ENCODE peak calls at places on chromosomes 3 and 15, in five cellular contexts. One of them, this sample, is unnamed.

GRCh38 chr3:23831517-23832394 is 26.0 kb downstream of the UBE2E1 start:
- DNase-seq in AG09319: no peak
- DNase-seq in fibroblast of lung: no peak
- DNase-seq in stimulated activated CD8-positive, alpha-beta memory T cell treated with anti-CD3 and anti-CD28 coated beads, Interleukin-4, amount 100 ng/mL, for 1 hour: no peak
- DNase-seq in kidney tubule cell: peak
- DNase-seq in this sample: no peak

GRCh38 chr3:123169492-123169929 is 32.2 kb upstream of the SEC22A start:
- DNase-seq in stimulated activated CD8-positive, alpha-beta memory T cell treated with anti-CD3 and anti-CD28 coated beads, Interleukin-4, amount 100 ng/mL, for 1 hour: no peak
- DNase-seq in fibroblast of lung: no peak
- DNase-seq in kidney tubule cell: peak
- DNase-seq in AG09319: no peak
- DNase-seq in this sample: no peak

GRCh38 chr15:88917764-88918163 is 4.6 kb upstream of the MFGE8 start:
- DNase-seq in AG09319: no peak
- DNase-seq in fibroblast of lung: no peak
- DNase-seq in stimulated activated CD8-positive, alpha-beta memory T cell treated with anti-CD3 and anti-CD28 coated beads, Interleukin-4, amount 100 ng/mL, for 1 hour: no peak
- DNase-seq in kidney tubule cell: no peak
- DNase-seq in this sample: no peak

GRCh38 chr15:97755726-97756125 is 204.8 kb upstream of the ARRDC4 start:
- DNase-seq in AG09319: no peak
- DNase-seq in stimulated activated CD8-positive, alpha-beta memory T cell treated with anti-CD3 and anti-CD28 coated beads, Interleukin-4, amount 100 ng/mL, for 1 hour: no peak
- DNase-seq in kidney tubule cell: no peak
- DNase-seq in fibroblast of lung: no peak
- DNase-seq in this sample: no peak

GRCh38 chr3:44596631-44597030 is 11.9 kb downstream of the ZNF660 start:
- DNase-seq in fibroblast of lung: peak
- DNase-seq in kidney tubule cell: no peak
- DNase-seq in stimulated activated CD8-positive, alpha-beta memory T cell treated with anti-CD3 and anti-CD28 coated beads, Interleukin-4, amount 100 ng/mL, for 1 hour: no peak
- DNase-seq in AG09319: no peak
- DNase-seq in this sample: no peak

GRCh38 chr3:161560006-161560637 is 63.5 kb downstream of the OTOL1 start:
- DNase-seq in stimulated activated CD8-positive, alpha-beta memory T cell treated with anti-CD3 and anti-CD28 coated beads, Interleukin-4, amount 100 ng/mL, for 1 hour: no peak
- DNase-seq in fibroblast of lung: peak
- DNase-seq in kidney tubule cell: peak
- DNase-seq in AG09319: peak
- DNase-seq in this sample: no peak

GRCh38 chr3:128784843-128785242 is 58.9 kb downstream of the RAB7A start:
- DNase-seq in kidney tubule cell: peak
- DNase-seq in AG09319: no peak
- DNase-seq in stimulated activated CD8-positive, alpha-beta memory T cell treated with anti-CD3 and anti-CD28 coated beads, Interleukin-4, amount 100 ng/mL, for 1 hour: no peak
- DNase-seq in fibroblast of lung: no peak
- DNase-seq in this sample: no peak

GRCh38 chr15:66285462-66286280 is 7.7 kb upstream of the DIS3L start:
- DNase-seq in kidney tubule cell: no peak
- DNase-seq in stimulated activated CD8-positive, alpha-beta memory T cell treated with anti-CD3 and anti-CD28 coated beads, Interleukin-4, amount 100 ng/mL, for 1 hour: no peak
- DNase-seq in fibroblast of lung: no peak
- DNase-seq in AG09319: no peak
- DNase-seq in this sample: no peak

GRCh38 chr3:195129072-195129643 is 141.8 kb downstream of the XXYLT1 start:
- DNase-seq in stimulated activated CD8-positive, alpha-beta memory T cell treated with anti-CD3 and anti-CD28 coated beads, Interleukin-4, amount 100 ng/mL, for 1 hour: no peak
- DNase-seq in kidney tubule cell: no peak
- DNase-seq in AG09319: no peak
- DNase-seq in fibroblast of lung: no peak
- DNase-seq in this sample: no peak

GRCh38 chr3:136612512-136612911 is 139.7 kb downstream of the STAG1 start:
- DNase-seq in stimulated activated CD8-positive, alpha-beta memory T cell treated with anti-CD3 and anti-CD28 coated beads, Interleukin-4, amount 100 ng/mL, for 1 hour: no peak
- DNase-seq in kidney tubule cell: peak
- DNase-seq in fibroblast of lung: no peak
- DNase-seq in AG09319: no peak
- DNase-seq in this sample: no peak

This sample was measured in activated CD4-positive, CD25-positive, alpha-beta regulatory T cell.